ENCODE peak calls at places on chromosomes 4 and X, in eight cellular contexts. U is K562; A is cardiac muscle cell; G is CD4-positive, alpha-beta memory T cell; N is fibroblast of lung; E is ascending aorta; C is effector memory CD4-positive, alpha-beta T cell; L is MM.1S. F is an unnamed sample. For H3K9me3, the result is how much of the 10 kb centered on the place peaks cover.

GRCh38 chrX:48520976-48521352 is 644 bp upstream of the EBP start:
- DNase-seq in U (peak), A (no peak), G (no peak), N (no peak), E (no peak), C (no peak), L (no peak), F (no peak)

GRCh38 chrX:7085879-7086278 is 61.6 kb upstream of the STS start:
- DNase-seq in U (no peak), A (no peak), G (peak), N (no peak), E (no peak), C (no peak), L (no peak), F (no peak)

GRCh38 chrX:136525738-136526606 is 6.0 kb upstream of the VGLL1 start:
- DNase-seq in U (no peak), A (peak), G (no peak), N (peak), E (peak), C (no peak), L (no peak), F (no peak)

GRCh38 chr4:144179152-144179739 is 38.7 kb upstream of the GYPA start:
- DNase-seq in U (no peak), A (no peak), G (no peak), N (no peak), E (no peak), C (no peak), L (no peak), F (no peak)

GRCh38 chr4:125735107-125735506 is 420.4 kb downstream of the FAT4 start:
- DNase-seq in U (no peak), A (peak), G (no peak), N (peak), E (no peak), C (no peak), L (no peak), F (no peak)

GRCh38 chrX:2262679-2263055 is 238.1 kb downstream of the DHRSX start:
- DNase-seq in U (no peak), A (no peak), G (no peak), N (no peak), E (no peak), C (no peak), L (no peak), F (no peak)

GRCh38 chr4:8409271-8410065 is 31.1 kb downstream of the ACOX3 start:
- DNase-seq in U (peak), A (peak), G (peak), N (no peak), E (no peak), C (peak), L (no peak), F (peak)

GRCh38 chr4:14452001-14452400 is 550.3 kb upstream of the CPEB2 start:
- DNase-seq in U (no peak), A (no peak), G (no peak), N (no peak), E (no peak), C (no peak), L (no peak), F (no peak)

GRCh38 chr4:114458728-114459127 is 139.9 kb upstream of the UGT8 start:
- DNase-seq in U (no peak), A (no peak), G (no peak), N (no peak), E (no peak), C (no peak), L (no peak), F (no peak)

GRCh38 chr4:159145318-159146006 is 42.6 kb downstream of the RAPGEF2 start:
- DNase-seq in U (peak), A (no peak), G (no peak), N (no peak), E (no peak), C (no peak), L (no peak), F (no peak)

GRCh38 chrX:6228720-6229119 is at the start of gene NLGN4X:
- DNase-seq in U (no peak), A (no peak), G (no peak), N (peak), E (no peak), C (no peak), L (no peak), F (no peak)

GRCh38 chr4:143586080-143586479 is 72.6 kb downstream of the SMARCA5 start:
- DNase-seq in U (no peak), A (peak), G (no peak), N (peak), E (no peak), C (no peak), L (no peak), F (no peak)

GRCh38 chrX:136694491-136695087 is 46.6 kb downstream of the CD40LG start:
- DNase-seq in U (peak), A (peak), G (peak), N (peak), E (no peak), C (no peak), L (peak), F (no peak)

GRCh38 chr4:184019084-184019483 is 114.0 kb downstream of the STOX2 start:
- DNase-seq in U (no peak), A (no peak), G (no peak), N (no peak), E (no peak), C (no peak), L (no peak), F (no peak)

GRCh38 chrX:67437821-67438220 is 106.0 kb upstream of the AR start:
- DNase-seq in U (no peak), A (no peak), G (no peak), N (no peak), E (no peak), C (no peak), L (no peak), F (no peak)

GRCh38 chrX:67435536-67435935 is 108.3 kb upstream of the AR start:
- DNase-seq in U (no peak), A (no peak), G (no peak), N (no peak), E (no peak), C (no peak), L (no peak), F (no peak)

DNA sequence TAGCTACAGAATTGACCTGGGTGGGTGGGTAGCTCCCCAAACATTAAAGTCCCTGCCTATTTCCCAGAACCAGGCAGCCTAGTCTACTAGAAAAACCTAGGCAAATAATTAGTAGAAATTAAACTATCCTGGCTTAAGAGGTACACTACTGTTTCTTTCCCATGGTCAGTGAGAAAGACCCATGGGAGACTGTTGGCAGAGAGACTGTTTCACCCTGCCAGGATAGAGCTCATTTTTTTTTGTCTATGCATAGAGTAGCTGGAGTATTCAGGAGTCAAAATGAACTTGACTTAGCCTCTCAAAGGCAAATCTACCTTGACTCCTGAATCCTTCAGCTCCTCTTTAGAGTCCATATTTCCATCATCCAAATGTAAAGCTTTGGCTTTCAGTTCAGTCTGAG is 107.0 kb upstream of the AR start:
- DNase-seq in U (no peak), A (no peak), G (no peak), N (no peak), E (no peak), C (no peak), L (no peak), F (no peak)
- H3K9me3 ChIP-seq in U (under half), A (under half), G (under half), N (under half), E (under half), C (under half), L (under half), F (under half)

GRCh38 chr4:162285753-162286152 is 122.0 kb upstream of the FSTL5 start:
- DNase-seq in U (no peak), A (no peak), G (no peak), N (no peak), E (no peak), C (no peak), L (no peak), F (no peak)

DNA sequence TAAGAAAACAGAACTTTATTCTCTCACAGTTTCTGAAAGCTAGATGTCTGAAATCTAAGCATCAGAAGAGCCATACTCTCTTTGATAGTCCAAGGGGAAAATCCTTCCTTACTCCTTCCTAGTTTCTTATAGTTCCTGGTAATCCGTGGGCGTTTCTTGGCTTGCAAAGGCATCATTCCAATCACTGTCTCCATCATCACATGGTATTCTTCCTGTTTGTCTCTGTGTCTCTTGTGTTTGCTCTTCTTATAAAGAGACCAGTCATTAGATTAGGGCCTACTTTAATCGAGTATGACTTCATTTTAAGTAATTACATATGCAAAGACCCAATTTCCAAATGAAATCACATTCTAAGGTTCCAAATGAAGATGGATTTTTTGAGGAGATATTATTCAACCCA is 118.9 kb upstream of the FSTL5 start:
- DNase-seq in U (no peak), A (no peak), G (no peak), N (no peak), E (no peak), C (no peak), L (no peak), F (no peak)
- H3K9me3 ChIP-seq in U (under half), A (under half), G (under half), N (under half), E (under half), C (under half), L (under half), F (under half)

GRCh38 chrX:123731258-123731986 is 1.4 kb downstream of the THOC2 start:
- DNase-seq in U (peak), A (peak), G (no peak), N (peak), E (no peak), C (no peak), L (no peak), F (no peak)
- H3K9me3 ChIP-seq in U (under half), A (under half), G (under half), N (under half), E (under half), C (under half), L (under half), F (under half)

GRCh38 chr4:94880976-94881375 is 123.2 kb downstream of the BMPR1B start:
- DNase-seq in U (no peak), A (no peak), G (no peak), N (peak), E (no peak), C (no peak), L (no peak), F (no peak)

GRCh38 chr4:94882756-94883155 is 125.0 kb downstream of the BMPR1B start:
- DNase-seq in U (no peak), A (no peak), G (no peak), N (no peak), E (no peak), C (no peak), L (no peak), F (no peak)

DNA sequence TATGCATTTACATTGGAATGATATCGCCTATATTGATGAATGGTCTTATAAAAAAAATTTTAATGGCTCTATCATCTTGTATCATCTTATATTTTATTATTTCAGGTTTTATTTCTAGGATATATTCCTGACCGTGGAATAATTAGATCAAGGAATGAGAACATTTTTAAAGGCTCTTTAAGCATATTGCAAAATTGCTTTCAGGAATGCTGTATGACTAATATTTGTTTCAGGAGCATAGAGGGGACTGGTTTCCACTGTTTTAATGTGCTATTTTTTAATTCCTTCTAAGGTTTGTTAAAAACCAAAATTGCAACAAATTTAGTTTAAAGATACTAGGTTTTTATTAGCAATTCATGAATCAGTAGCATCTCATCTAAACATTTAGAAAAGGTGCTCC is 120.2 kb downstream of the BMPR1B start:
- DNase-seq in U (no peak), A (peak), G (no peak), N (peak), E (no peak), C (no peak), L (no peak), F (no peak)
- H3K9me3 ChIP-seq in U (under half), A (under half), G (under half), N (under half), E (under half), C (under half), L (under half), F (under half)

GRCh38 chr4:1405249-1405635 is 1.0 kb downstream of the NKX1-1 start:
- DNase-seq in U (no peak), A (no peak), G (no peak), N (no peak), E (no peak), C (no peak), L (no peak), F (no peak)
- H3K9me3 ChIP-seq in U (under half), A (under half), G (under half), N (under half), E (under half), C (under half), L (under half), F (under half)

DNA sequence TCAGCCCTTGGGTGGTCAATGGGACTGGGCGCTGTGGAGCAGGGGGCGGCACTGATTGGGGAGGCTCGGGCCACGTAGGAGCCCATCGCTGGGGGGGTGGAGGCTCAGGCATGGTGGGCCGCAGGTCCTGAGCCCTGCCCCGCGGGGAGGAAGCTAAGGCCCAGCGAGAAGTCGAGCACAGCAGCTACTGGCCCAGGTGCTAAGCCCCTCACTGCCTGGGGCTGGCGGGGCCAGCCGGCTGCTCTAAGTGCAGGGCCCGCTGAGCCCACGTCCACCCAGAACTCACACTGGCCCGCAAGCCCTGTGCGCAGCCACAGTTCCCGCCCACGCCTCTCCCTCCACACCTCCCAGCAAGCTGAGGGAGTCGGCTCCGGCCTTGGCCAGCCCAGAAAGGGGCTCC is 66.4 kb downstream of the ZNF141 start:
- DNase-seq in U (no peak), A (no peak), G (no peak), N (no peak), E (no peak), C (no peak), L (no peak), F (no peak)
- H3K9me3 ChIP-seq in U (under half), A (under half), G (under half), N (under half), E (half or more), C (under half), L (under half), F (under half)